ENCODE peak calls at places on chromosomes 2 and 18, in four cellular contexts. One of them, this sample, is unnamed.

GRCh38 chr18:8091042-8091441 is 518.2 kb upstream of the RAB12 start:
- DNase-seq in osteocyte: no peak
- DNase-seq in tibial nerve: peak; percentile 16
- DNase-seq in GM03348: no peak
- DNase-seq in this sample: no peak

GRCh38 chr18:62898359-62898758 is 183.0 kb downstream of the PHLPP1 start:
- DNase-seq in osteocyte: no peak
- DNase-seq in tibial nerve: no peak
- DNase-seq in GM03348: no peak
- DNase-seq in this sample: no peak

GRCh38 chr2:85998071-85998991 is 107.4 kb downstream of the POLR1A start:
- DNase-seq in osteocyte: peak; percentile 87
- DNase-seq in tibial nerve: peak; percentile 64
- DNase-seq in GM03348: peak; percentile 86
- DNase-seq in this sample: no peak

GRCh38 chr2:98039085-98039756 is 43.5 kb upstream of the TMEM131 start:
- DNase-seq in osteocyte: peak; percentile 51
- DNase-seq in tibial nerve: peak; percentile 33
- DNase-seq in GM03348: no peak
- DNase-seq in this sample: peak; percentile 55

GRCh38 chr2:147560810-147561521 is 283.9 kb upstream of the ACVR2A start:
- DNase-seq in osteocyte: no peak
- DNase-seq in tibial nerve: no peak
- DNase-seq in GM03348: no peak
- DNase-seq in this sample: peak; percentile 49

GRCh38 chr2:166494140-166494544 is at the start of gene SCN7A:
- DNase-seq in osteocyte: no peak
- DNase-seq in tibial nerve: peak; percentile 64
- DNase-seq in GM03348: peak; percentile 33
- DNase-seq in this sample: peak; percentile 53

GRCh38 chr18:2825613-2826205 is 21.1 kb upstream of the EMILIN2 start:
- DNase-seq in osteocyte: no peak
- DNase-seq in tibial nerve: no peak
- DNase-seq in GM03348: no peak
- DNase-seq in this sample: no peak

GRCh38 chr2:158979775-158980174 is 11.3 kb downstream of the TANC1 start:
- DNase-seq in osteocyte: no peak
- DNase-seq in tibial nerve: no peak
- DNase-seq in GM03348: no peak
- DNase-seq in this sample: no peak

GRCh38 chr2:54404270-54404669 is 51.9 kb upstream of the SPTBN1 start:
- DNase-seq in osteocyte: no peak
- DNase-seq in tibial nerve: no peak
- DNase-seq in GM03348: no peak
- DNase-seq in this sample: peak; percentile 36

GRCh38 chr2:133814890-133815289 is 246.6 kb upstream of the NCKAP5 start:
- DNase-seq in osteocyte: no peak
- DNase-seq in tibial nerve: no peak
- DNase-seq in GM03348: no peak
- DNase-seq in this sample: no peak

GRCh38 chr2:101450965-101451364 is 23.9 kb downstream of the RFX8 start:
- DNase-seq in osteocyte: no peak
- DNase-seq in tibial nerve: no peak
- DNase-seq in GM03348: no peak
- DNase-seq in this sample: no peak

GRCh38 chr2:128076461-128077106 is 14.4 kb upstream of the UGGT1 start:
- DNase-seq in osteocyte: no peak
- DNase-seq in tibial nerve: no peak
- DNase-seq in GM03348: no peak
- DNase-seq in this sample: no peak

GRCh38 chr2:178163395-178163794 is 30.9 kb upstream of the OSBPL6 start:
- DNase-seq in osteocyte: no peak
- DNase-seq in tibial nerve: no peak
- DNase-seq in GM03348: peak; percentile 41
- DNase-seq in this sample: peak; percentile 37

GRCh38 chr18:50879302-50880107 is 587 bp downstream of the ME2 start:
- DNase-seq in osteocyte: no peak
- DNase-seq in tibial nerve: peak; percentile 22
- DNase-seq in GM03348: peak; percentile 70
- DNase-seq in this sample: peak; percentile 75

GRCh38 chr2:119178811-119179601 is 20.5 kb upstream of the C1QL2 start:
- DNase-seq in osteocyte: no peak
- DNase-seq in tibial nerve: no peak
- DNase-seq in GM03348: peak; percentile 59
- DNase-seq in this sample: no peak

GRCh38 chr2:178194600-178195389 is 483 bp downstream of the OSBPL6 start:
- DNase-seq in osteocyte: peak; percentile 87
- DNase-seq in tibial nerve: no peak
- DNase-seq in GM03348: peak; percentile 80
- DNase-seq in this sample: peak; percentile 72

GRCh38 chr2:46876741-46877384 is 38.7 kb downstream of the MCFD2 start:
- DNase-seq in osteocyte: no peak
- DNase-seq in tibial nerve: no peak
- DNase-seq in GM03348: peak; percentile 63
- DNase-seq in this sample: peak; percentile 83

GRCh38 chr2:102753563-102754159 is 8.2 kb upstream of the TMEM182 start:
- DNase-seq in osteocyte: no peak
- DNase-seq in tibial nerve: peak; percentile 11
- DNase-seq in GM03348: peak; percentile 41
- DNase-seq in this sample: peak; percentile 84

GRCh38 chr18:57771183-57771582 is 31.9 kb downstream of the ATP8B1 start:
- DNase-seq in osteocyte: no peak
- DNase-seq in tibial nerve: no peak
- DNase-seq in GM03348: no peak
- DNase-seq in this sample: peak; percentile 18

This sample was measured in OCI-M1.